ENCODE peak calls at places on chromosomes 4 and X, in seven cellular contexts. I is heart left ventricle, Y is NT2/D1, L is thoracic aorta, Q is mesenchymal stem cell, R is GM23338, P is adipocyte. E is an unnamed sample.

GRCh38 chrX:48516987-48517386 is 4.6 kb upstream of the EBP start:
- DNase-seq in I (no peak), Q (no peak), P (no peak), L (no peak), R (no peak), Y (no peak), E (no peak)

GRCh38 chrX:155070038-155070437 is 898 bp downstream of the CMC4 start:
- DNase-seq in I (no peak), P (no peak), Y (no peak), R (peak; percentile 2), Q (no peak), L (no peak), E (peak; percentile 28)

GRCh38 chrX:55489315-55490009 is at the start of gene USP51:
- DNase-seq in P (peak; percentile 60), I (peak; percentile 42), Y (peak; percentile 35), Q (peak; percentile 70), R (peak; percentile 73), L (no peak), E (no peak)

GRCh38 chrX:50403903-50404302 is 66.7 kb downstream of the DGKK start:
- DNase-seq in Q (no peak), Y (no peak), R (no peak), I (no peak), P (no peak), L (no peak), E (no peak)

GRCh38 chr4:145492376-145492775 is 10.7 kb downstream of the SMAD1 start:
- DNase-seq in R (no peak), L (no peak), Y (no peak), P (no peak), I (no peak), Q (no peak), E (no peak)

GRCh38 chrX:38864165-38864564 is 62.9 kb downstream of the MID1IP1 start:
- DNase-seq in R (no peak), L (no peak), Q (peak; percentile 1), P (peak; percentile 33), Y (no peak), I (no peak), E (no peak)

GRCh38 chr4:21136231-21136630 is 436.0 kb downstream of the PACRGL start:
- DNase-seq in L (no peak), Q (no peak), I (no peak), R (no peak), Y (no peak), P (no peak), E (no peak)

GRCh38 chrX:154991039-154991438 is 31.5 kb downstream of the F8 start:
- DNase-seq in I (no peak), L (no peak), Q (no peak), R (no peak), Y (no peak), P (no peak), E (no peak)

GRCh38 chr4:154973636-154974035 is 192.6 kb downstream of the RBM46 start:
- DNase-seq in L (no peak), P (no peak), Y (no peak), I (no peak), R (no peak), Q (no peak), E (no peak)

GRCh38 chrX:11530621-11531020 is 135.1 kb downstream of the ARHGAP6 start:
- DNase-seq in L (no peak), Q (peak; percentile 12), P (peak; percentile 44), I (no peak), Y (no peak), R (no peak), E (peak; percentile 57)

GRCh38 chr4:1598206-1598605 is 85.9 kb downstream of the FAM53A start:
- DNase-seq in P (no peak), R (no peak), L (no peak), Q (no peak), I (peak; percentile 3), Y (no peak), E (no peak)

GRCh38 chrX:19673334-19674040 is 158.2 kb upstream of the MAP3K15 start:
- DNase-seq in P (peak; percentile 80), I (peak; percentile 75), R (no peak), L (peak; percentile 4), Y (no peak), Q (peak; percentile 91), E (peak; percentile 85)

GRCh38 chr4:38119663-38120374 is 159.6 kb downstream of the PTTG2 start:
- DNase-seq in L (no peak), P (peak; percentile 85), R (no peak), Y (no peak), I (no peak), Q (peak; percentile 96), E (peak; percentile 83)

GRCh38 chr4:187027231-187027760 is 303.6 kb upstream of the FAT1 start:
- DNase-seq in L (no peak), Q (peak; percentile 33), R (no peak), I (no peak), P (peak; percentile 3), Y (no peak), E (peak; percentile 58)

GRCh38 chr4:150224896-150225591 is 146.8 kb downstream of the DCLK2 start:
- DNase-seq in I (no peak), R (peak; percentile 58), L (no peak), Q (peak; percentile 98), P (peak; percentile 88), Y (peak; percentile 38), E (no peak)

GRCh38 chr4:69836321-69836720 is 23.6 kb downstream of the SULT1E1 start:
- DNase-seq in Q (no peak), Y (no peak), L (no peak), R (no peak), P (no peak), I (no peak), E (no peak)

GRCh38 chr4:155248002-155248896 is 39.8 kb downstream of the NPY2R start:
- DNase-seq in R (peak; percentile 70), I (no peak), Q (no peak), P (no peak), Y (peak; percentile 5), L (no peak), E (no peak)

GRCh38 chr4:138910914-138911336 is 104.7 kb upstream of the NOCT start:
- DNase-seq in P (no peak), L (peak; percentile 25), Q (peak; percentile 99), R (peak; percentile 69), Y (peak; percentile 80), I (peak; percentile 89), E (peak; percentile 27)

GRCh38 chrX:69815519-69815918 is 199.6 kb downstream of the EDA start:
- DNase-seq in L (no peak), R (no peak), I (no peak), Y (no peak), P (no peak), Q (no peak), E (no peak)

GRCh38 chr4:74583066-74583700 is 138.2 kb downstream of the AREG start:
- DNase-seq in R (no peak), P (peak; percentile 51), L (no peak), Q (peak; percentile 5), I (no peak), Y (no peak), E (no peak)

GRCh38 chrX:49876750-49877149 is 2.5 kb upstream of the USP27X start:
- DNase-seq in I (no peak), Q (peak; percentile 34), L (no peak), R (peak; percentile 51), Y (no peak), P (peak; percentile 64), E (no peak)

GRCh38 chrX:77723684-77724083 is 62.3 kb downstream of the ATRX start:
- DNase-seq in Y (no peak), P (no peak), Q (no peak), L (no peak), R (no peak), I (no peak), E (no peak)

GRCh38 chrX:41352329-41352801 is 18.4 kb downstream of the DDX3X start:
- DNase-seq in Y (no peak), R (peak; percentile 12), P (no peak), Q (peak; percentile 31), I (no peak), L (no peak), E (no peak)

GRCh38 chrX:11647048-11647650 is 18.6 kb downstream of the ARHGAP6 start:
- DNase-seq in L (no peak), R (no peak), Y (no peak), P (no peak), Q (no peak), I (no peak), E (no peak)

GRCh38 chr4:135371137-135371536 is 1169.5 kb upstream of the PABPC4L start:
- DNase-seq in Y (peak; percentile 2), R (peak; percentile 30), Q (no peak), I (no peak), L (no peak), P (no peak), E (peak; percentile 4)

GRCh38 chr4:30821275-30821674 is 101.1 kb downstream of the PCDH7 start:
- DNase-seq in Q (no peak), I (no peak), R (no peak), Y (no peak), P (no peak), L (no peak), E (peak; percentile 63)
- H3K4me1 ChIP-seq in Q (no peaks in the 10 kb centered on the region), I (no peaks in the 10 kb centered on the region), R (peaks cover 32% of the 10 kb centered on the region), Y (no peaks in the 10 kb centered on the region), P (no peaks in the 10 kb centered on the region), L (peaks cover 16% of the 10 kb centered on the region), E (peaks cover 49% of the 10 kb centered on the region)

DNA sequence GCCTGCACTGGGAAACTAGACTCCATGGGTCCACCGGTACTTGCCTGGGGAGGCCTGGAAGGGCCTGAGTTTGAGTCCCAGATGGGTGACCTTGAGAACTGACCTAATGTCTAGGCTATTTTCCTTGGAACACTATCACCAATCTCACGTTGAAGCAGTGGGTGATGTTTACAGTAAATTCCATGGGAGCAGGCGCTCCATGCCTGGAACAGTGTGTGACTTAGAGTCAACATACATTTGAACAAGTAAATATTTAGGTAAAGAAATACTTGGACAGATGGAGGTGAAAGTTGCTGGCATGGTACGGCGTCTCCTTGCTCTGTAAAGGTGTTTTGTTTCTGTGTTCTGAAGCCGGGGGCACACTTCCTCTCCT is 47.5 kb downstream of the TBC1D14 start:
- DNase-seq in Y (no peak), R (no peak), Q (peak; percentile 71), P (no peak), I (no peak), L (no peak), E (no peak)
- H3K36me3 ChIP-seq in Y (no peaks in the 10 kb centered on the region), R (no peaks in the 10 kb centered on the region), Q (no peaks in the 10 kb centered on the region), P (no peaks in the 10 kb centered on the region), I (no peaks in the 10 kb centered on the region), L (no peaks in the 10 kb centered on the region), E (no peaks in the 10 kb centered on the region)

GRCh38 chr4:25913056-25913850 is 767 bp upstream of the SMIM20 start:
- DNase-seq in R (peak; percentile 51), Q (no peak), Y (no peak), I (peak; percentile 40), L (no peak), P (no peak), E (peak; percentile 52)

GRCh38 chr4:25911356-25911755 is 2.7 kb upstream of the SMIM20 start:
- DNase-seq in R (no peak), Q (no peak), L (no peak), P (no peak), Y (no peak), I (no peak), E (no peak)

GRCh38 chr4:25914670-25915358 is 794 bp downstream of the SMIM20 start:
- DNase-seq in P (no peak), L (no peak), I (no peak), Y (no peak), R (no peak), Q (no peak), E (peak; percentile 54)

GRCh38 chr4:25915359-25915716 is 1.3 kb downstream of the SMIM20 start:
- DNase-seq in P (no peak), Y (no peak), Q (no peak), L (no peak), R (no peak), I (no peak), E (peak; percentile 77)

GRCh38 chr4:25913851-25914669 is at the start of gene SMIM20:
- DNase-seq in Q (peak; percentile 88), I (peak; percentile 94), P (peak; percentile 96), R (peak; percentile 94), Y (peak; percentile 76), L (peak; percentile 59), E (peak; percentile 93)
- H3K4me1 ChIP-seq in Q (peaks cover 9% of the 10 kb centered on the region), I (peaks cover 23% of the 10 kb centered on the region), P (peaks cover 24% of the 10 kb centered on the region), R (peaks cover 8% of the 10 kb centered on the region), Y (no peaks in the 10 kb centered on the region), L (peaks cover 7% of the 10 kb centered on the region), E (peaks cover 18% of the 10 kb centered on the region)

GRCh38 chr4:56445699-56446098 is 9.6 kb downstream of the PAICS start:
- DNase-seq in Q (no peak), Y (no peak), I (no peak), P (no peak), L (no peak), R (no peak), E (no peak)
- H3K36me3 ChIP-seq in Q (peaks cover 93% of the 10 kb centered on the region), Y (peaks cover 84% of the 10 kb centered on the region), I (no peaks in the 10 kb centered on the region), P (peaks cover 69% of the 10 kb centered on the region), L (peaks cover 5% of the 10 kb centered on the region), R (peaks cover 98% of the 10 kb centered on the region), E (peaks cover 100% of the 10 kb centered on the region)

E was measured in SJCRH30.